ENCODE peak calls at places on chromosomes 13 and 19, in four cellular contexts. F is endothelial cell, L is transverse colon, Z is WTC11. R is an unnamed sample.

GRCh38 chr19:49820125-49820524 is 2.0 kb downstream of the MED25 start:
- DNase-seq in F (no peak), Z (no peak), L (no peak), R (no peak)

GRCh38 chr19:7772752-7773291 is 9.8 kb downstream of the CLEC4M start:
- DNase-seq in Z (no peak), L (no peak), F (no peak), R (peak; percentile 61)

GRCh38 chr19:46861691-46862503 is 1.1 kb downstream of the ARHGAP35 start:
- DNase-seq in Z (peak; percentile 20), L (peak; percentile 28), F (no peak), R (no peak)

GRCh38 chr19:56664511-56664910 is 7.0 kb downstream of the ZNF835 start:
- DNase-seq in L (no peak), Z (no peak), F (no peak), R (no peak)

GRCh38 chr19:4061178-4061682 is 5.5 kb downstream of the ZBTB7A start:
- DNase-seq in L (peak; percentile 95), F (no peak), Z (no peak), R (peak; percentile 71)

GRCh38 chr13:46051958-46052313 is 610 bp downstream of the ZC3H13 start:
- DNase-seq in Z (no peak), F (no peak), L (no peak), R (no peak)

GRCh38 chr13:98838776-98839175 is 86.3 kb upstream of the SLC15A1 start:
- DNase-seq in F (no peak), L (no peak), Z (no peak), R (no peak)

GRCh38 chr19:16175954-16176353 is 2.6 kb upstream of the CIB3 start:
- DNase-seq in Z (no peak), L (no peak), F (no peak), R (no peak)

GRCh38 chr19:56142087-56142787 is 1.1 kb downstream of the ZNF444 start:
- DNase-seq in F (no peak), Z (no peak), L (peak; percentile 64), R (no peak)

GRCh38 chr13:21478881-21479808 is 20.0 kb upstream of the ZDHHC20 start:
- DNase-seq in L (peak; percentile 30), F (peak; percentile 61), Z (no peak), R (no peak)

GRCh38 chr19:2254052-2254872 is 2.0 kb downstream of the JSRP1 start:
- DNase-seq in L (no peak), Z (peak; percentile 86), F (peak; percentile 82), R (no peak)

GRCh38 chr19:49073514-49074378 is 1.2 kb upstream of the KCNA7 start:
- DNase-seq in L (no peak), Z (peak; percentile 68), F (no peak), R (no peak)

GRCh38 chr19:56476671-56477428 is at the start of gene ZNF667:
- DNase-seq in F (no peak), L (no peak), Z (no peak), R (no peak)

GRCh38 chr19:42201489-42202289 is 15.8 kb downstream of the DEDD2 start:
- DNase-seq in F (no peak), L (peak; percentile 56), Z (no peak), R (peak; percentile 95)

GRCh38 chr13:32135655-32136054 is 104.1 kb downstream of the FRY start:
- DNase-seq in F (no peak), L (no peak), Z (no peak), R (no peak)

GRCh38 chr19:2270572-2271515 is 11.1 kb downstream of the PEAK3 start:
- DNase-seq in Z (peak; percentile 19), F (peak; percentile 51), L (peak; percentile 83), R (peak; percentile 97)

GRCh38 chr13:112837371-112838037 is 131.5 kb upstream of the MCF2L start:
- DNase-seq in L (no peak), Z (no peak), F (no peak), R (no peak)

GRCh38 chr13:44508562-44509062 is 67.5 kb downstream of the TSC22D1 start:
- DNase-seq in L (no peak), Z (no peak), F (no peak), R (no peak)

GRCh38 chr13:83121904-83122303 is 760.4 kb downstream of the SLITRK1 start:
- DNase-seq in F (no peak), Z (no peak), L (no peak), R (no peak)

GRCh38 chr13:108283110-108283509 is 13.6 kb downstream of the TNFSF13B start:
- DNase-seq in F (no peak), L (no peak), Z (no peak), R (no peak)

DNA sequence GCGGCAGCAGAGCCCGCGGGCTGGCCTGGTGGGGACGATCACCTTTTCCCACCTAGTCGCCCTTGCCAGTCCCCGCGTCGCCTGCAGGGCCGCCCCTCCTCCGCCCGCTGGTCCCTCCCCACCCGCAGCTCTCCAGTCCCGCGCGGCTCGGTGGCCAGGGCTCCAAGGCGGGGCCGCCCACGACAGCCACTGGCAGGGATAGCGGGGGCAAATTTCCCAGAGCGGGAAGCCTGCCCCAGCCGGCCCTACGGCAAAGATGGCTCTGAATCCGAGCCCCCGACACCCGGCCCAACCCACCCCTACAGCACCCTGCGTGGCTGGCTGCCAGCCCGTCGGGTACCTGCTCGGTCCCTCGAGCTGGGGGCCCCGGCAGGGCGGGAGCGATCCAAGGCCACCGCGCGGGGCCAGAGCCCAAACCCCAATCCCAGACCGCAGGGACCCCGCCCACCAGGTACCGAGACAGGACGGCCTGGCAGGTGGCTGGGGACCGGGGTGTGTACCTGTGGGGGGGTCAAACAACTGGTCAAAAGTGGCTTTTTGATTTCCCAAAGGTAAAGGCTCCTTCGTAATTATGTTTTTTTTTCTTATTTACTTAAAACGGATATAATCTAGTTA is 6.3 kb upstream of the ZNF98 start:
- DNase-seq in F (no peak), Z (no peak), L (no peak), R (no peak)
- TF ChIP-seq CTCF in F (no peak), Z (no peak), L (no peak), R (no peak)

GRCh38 chr13:53405616-53406015 is 377.0 kb downstream of the OLFM4 start:
- DNase-seq in F (no peak), Z (peak; percentile 68), L (no peak), R (no peak)
- TF ChIP-seq CTCF in F (no peak), Z (no peak), L (no peak), R (no peak)

GRCh38 chr13:40974460-40975407 is 44.4 kb downstream of the ELF1 start:
- DNase-seq in F (peak; percentile 38), Z (no peak), L (peak; percentile 20), R (no peak)
- TF ChIP-seq CTCF in F (no peak), Z (peak; percentile 26), L (peak; percentile 51), R (peak; percentile 70)

DNA sequence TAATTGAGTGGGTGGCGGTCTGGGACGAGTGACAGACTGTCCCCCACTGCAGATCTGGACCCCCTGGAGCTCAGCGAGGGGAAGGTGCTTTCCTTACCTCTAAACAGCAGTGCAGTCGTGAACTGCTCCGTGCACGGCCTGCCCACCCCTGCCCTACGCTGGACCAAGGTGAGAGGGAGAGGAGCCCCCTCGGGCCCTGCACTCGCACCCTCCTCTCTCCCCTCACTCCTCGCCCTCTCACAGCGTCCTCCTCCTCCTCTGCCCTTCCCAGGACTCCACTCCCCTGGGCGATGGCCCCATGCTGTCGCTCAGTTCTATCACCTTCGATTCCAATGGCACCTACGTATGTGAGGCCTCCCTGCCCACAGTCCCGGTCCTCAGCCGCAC is 9.6 kb downstream of the BCAM start:
- DNase-seq in L (no peak), F (no peak), Z (no peak), R (no peak)
- TF ChIP-seq CTCF in L (no peak), F (no peak), Z (no peak), R (no peak)

GRCh38 chr19:5354403-5354802 is 13.8 kb upstream of the PTPRS start:
- DNase-seq in Z (peak; percentile 69), L (no peak), F (peak; percentile 28), R (no peak)
- TF ChIP-seq CTCF in Z (peak; percentile 13), L (no peak), F (peak; percentile 32), R (no peak)

DNA sequence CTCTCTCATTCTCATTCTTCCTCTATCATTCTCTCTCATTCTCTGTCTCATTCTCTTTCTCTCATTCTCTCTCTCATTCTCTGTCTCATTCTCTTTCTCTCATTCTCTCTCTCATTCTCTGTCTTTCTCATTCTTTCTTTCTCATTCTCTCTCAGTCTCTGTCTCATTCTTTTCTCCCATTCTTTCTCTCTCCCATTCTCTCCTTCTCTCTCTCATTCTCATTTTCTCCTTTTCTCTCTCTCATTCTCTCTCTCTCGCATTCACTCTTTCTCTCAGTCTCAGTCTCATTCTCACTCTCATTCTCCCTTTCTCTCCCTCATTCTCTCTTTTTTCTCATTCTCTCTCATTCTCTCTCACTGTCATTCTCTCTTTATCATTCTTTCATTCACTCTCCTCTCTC is 152.0 kb upstream of the UQCRFS1 start:
- DNase-seq in L (no peak), F (no peak), Z (no peak), R (no peak)
- TF ChIP-seq CTCF in L (no peak), F (no peak), Z (no peak), R (peak; percentile 20)

DNA sequence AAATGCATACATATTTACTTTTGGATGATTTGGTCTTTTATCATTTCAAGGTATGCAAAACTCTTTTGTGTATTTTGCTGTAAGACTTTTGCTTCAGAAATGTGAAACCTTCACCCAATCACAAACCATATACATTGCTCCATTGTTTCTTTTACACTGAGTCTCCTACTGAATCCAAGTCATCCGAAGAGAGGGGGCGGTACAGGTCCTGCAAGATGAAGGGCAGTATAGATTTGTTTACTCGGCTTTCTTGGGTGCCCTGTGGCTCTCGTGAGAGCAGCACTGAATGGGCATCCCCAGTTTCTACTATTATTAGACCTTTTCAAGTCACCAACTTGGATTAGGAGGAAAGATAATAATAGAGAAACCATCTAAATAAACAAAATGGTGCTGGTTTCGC is 280.6 kb downstream of the DCLK1 start:
- DNase-seq in Z (no peak), F (no peak), L (no peak), R (no peak)
- TF ChIP-seq CTCF in Z (no peak), F (no peak), L (no peak), R (no peak)

GRCh38 chr19:10915511-10916091 is 12.8 kb downstream of the YIPF2 start:
- DNase-seq in L (no peak), F (no peak), Z (no peak), R (no peak)
- TF ChIP-seq CTCF in L (no peak), F (no peak), Z (no peak), R (no peak)